ENCODE peak calls at places on chromosomes 7 and 10, in nine cellular contexts. U is GM23248; J is activated CD8-positive, alpha-beta memory T cell treated with anti-CD3 and anti-CD28 coated beads, Interleukin-2, amount 50 U/mL, for 48 hours; T is hepatocyte; F is MCF 10A; L is GM10248; H is stimulated activated CD4-positive, alpha-beta T cell treated with anti-CD3 and anti-CD28 coated beads, Interleukin-12 subunit alpha, Interleukin-12 subunit beta, amount 100 ng/mL, for 48 hours; A is germinal center; O is HCEC 1CT. V is an unnamed sample.

GRCh38 chr7:141974831-141975230 is 1.3 kb upstream of the TAS2R38 start:
- DNase-seq in U (peak), J (no peak), T (peak), F (peak), L (no peak), H (no peak), A (no peak), O (no peak), V (no peak)

GRCh38 chr10:6200588-6201510 is 1.9 kb upstream of the PFKFB3 start:
- DNase-seq in U (peak), J (peak), T (no peak), F (no peak), L (no peak), H (no peak), A (peak), O (peak), V (peak)

GRCh38 chr10:23886355-23886754 is 322.6 kb upstream of the KIAA1217 start:
- DNase-seq in U (no peak), J (no peak), T (peak), F (peak), L (no peak), H (no peak), A (no peak), O (no peak), V (no peak)

GRCh38 chr7:95238252-95238938 is 85.9 kb downstream of the PON1 start:
- DNase-seq in U (no peak), J (no peak), T (no peak), F (no peak), L (no peak), H (no peak), A (no peak), O (no peak), V (no peak)

GRCh38 chr10:69406302-69406811 is 10.4 kb downstream of the TACR2 start:
- DNase-seq in U (no peak), J (no peak), T (no peak), F (no peak), L (no peak), H (no peak), A (no peak), O (no peak), V (no peak)

GRCh38 chr7:150848561-150849115 is 3.7 kb upstream of the AOC1 start:
- DNase-seq in U (no peak), J (peak), T (no peak), F (no peak), L (no peak), H (no peak), A (no peak), O (no peak), V (no peak)

GRCh38 chr7:139094596-139094995 is 14.9 kb downstream of the ZC3HAV1 start:
- DNase-seq in U (peak), J (no peak), T (no peak), F (no peak), L (no peak), H (no peak), A (no peak), O (no peak), V (no peak)

GRCh38 chr10:91694170-91694794 is 61.4 kb upstream of the PPP1R3C start:
- DNase-seq in U (peak), J (no peak), T (peak), F (peak), L (peak), H (no peak), A (peak), O (peak), V (peak)

GRCh38 chr10:131833446-131834080 is 67.2 kb upstream of the PPP2R2D start:
- DNase-seq in U (no peak), J (no peak), T (no peak), F (no peak), L (no peak), H (no peak), A (no peak), O (no peak), V (no peak)

GRCh38 chr7:123154231-123154860 is 45.4 kb downstream of the SLC13A1 start:
- DNase-seq in U (peak), J (peak), T (peak), F (peak), L (peak), H (peak), A (peak), O (peak), V (peak)

GRCh38 chr7:97149843-97150242 is 32.3 kb downstream of the SDHAF3 start:
- DNase-seq in U (peak), J (no peak), T (no peak), F (no peak), L (no peak), H (no peak), A (no peak), O (peak), V (no peak)

GRCh38 chr10:97736902-97737769 is at the start of gene ZFYVE27:
- DNase-seq in U (peak), J (peak), T (peak), F (peak), L (peak), H (peak), A (peak), O (peak), V (peak)

GRCh38 chr10:97011397-97011796 is 174.4 kb downstream of the SLIT1 start:
- DNase-seq in U (no peak), J (peak), T (no peak), F (no peak), L (no peak), H (no peak), A (no peak), O (no peak), V (no peak)

GRCh38 chr10:36421999-36422398 is 703.4 kb upstream of the ANKRD30A start:
- DNase-seq in U (no peak), J (no peak), T (no peak), F (no peak), L (no peak), H (no peak), A (no peak), O (no peak), V (no peak)

V was measured in fibroblast of lung.